ENCODE peak calls at places on chromosome 1, in five cellular contexts. One of them, this sample, is unnamed.

GRCh38 chr1:163056832-163057231 is 12.3 kb upstream of the RGS4 start:
- DNase-seq in GM23248: peak; percentile 75
- DNase-seq in uterus: no peak
- DNase-seq in sigmoid colon: no peak
- DNase-seq in PC-9: no peak
- DNase-seq in this sample: no peak

GRCh38 chr1:190001187-190001586 is 476.5 kb downstream of the BRINP3 start:
- DNase-seq in GM23248: no peak
- DNase-seq in uterus: no peak
- DNase-seq in sigmoid colon: no peak
- DNase-seq in PC-9: no peak
- DNase-seq in this sample: no peak

GRCh38 chr1:50060279-50060678 is 36.5 kb upstream of the AGBL4 start:
- DNase-seq in GM23248: peak; percentile 3
- DNase-seq in uterus: no peak
- DNase-seq in sigmoid colon: no peak
- DNase-seq in PC-9: peak; percentile 85
- DNase-seq in this sample: no peak

GRCh38 chr1:61914823-61915482 is 172.7 kb downstream of the PATJ start:
- DNase-seq in GM23248: no peak
- DNase-seq in uterus: no peak
- DNase-seq in sigmoid colon: no peak
- DNase-seq in PC-9: no peak
- DNase-seq in this sample: no peak

GRCh38 chr1:171219751-171220385 is 28.4 kb upstream of the FMO1 start:
- DNase-seq in GM23248: peak; percentile 68
- DNase-seq in uterus: no peak
- DNase-seq in sigmoid colon: no peak
- DNase-seq in PC-9: no peak
- DNase-seq in this sample: no peak

GRCh38 chr1:246193537-246193936 is 313.5 kb downstream of the SMYD3 start:
- DNase-seq in GM23248: no peak
- DNase-seq in uterus: no peak
- DNase-seq in sigmoid colon: no peak
- DNase-seq in PC-9: no peak
- DNase-seq in this sample: no peak

GRCh38 chr1:55071477-55071876 is 32.1 kb downstream of the PCSK9 start:
- DNase-seq in GM23248: peak; percentile 73
- DNase-seq in uterus: no peak
- DNase-seq in sigmoid colon: no peak
- DNase-seq in PC-9: no peak
- DNase-seq in this sample: no peak

GRCh38 chr1:204837440-204838084 is 33.1 kb upstream of the NFASC start:
- DNase-seq in GM23248: peak; percentile 74
- DNase-seq in uterus: peak; percentile 34
- DNase-seq in sigmoid colon: no peak
- DNase-seq in PC-9: no peak
- DNase-seq in this sample: peak; percentile 40

GRCh38 chr1:54816951-54817350 is 15.8 kb upstream of the TTC22 start:
- DNase-seq in GM23248: no peak
- DNase-seq in uterus: no peak
- DNase-seq in sigmoid colon: no peak
- DNase-seq in PC-9: no peak
- DNase-seq in this sample: no peak

GRCh38 chr1:21139601-21140000 is 37.1 kb downstream of the EIF4G3 start:
- DNase-seq in GM23248: no peak
- DNase-seq in uterus: peak; percentile 21
- DNase-seq in sigmoid colon: no peak
- DNase-seq in PC-9: no peak
- DNase-seq in this sample: no peak

GRCh38 chr1:23178931-23179330 is 10.3 kb upstream of the LUZP1 start:
- DNase-seq in GM23248: peak; percentile 60
- DNase-seq in uterus: no peak
- DNase-seq in sigmoid colon: no peak
- DNase-seq in PC-9: no peak
- DNase-seq in this sample: no peak

GRCh38 chr1:61301824-61302652 is 219.7 kb downstream of the NFIA start:
- DNase-seq in GM23248: peak; percentile 89
- DNase-seq in uterus: no peak
- DNase-seq in sigmoid colon: no peak
- DNase-seq in PC-9: no peak
- DNase-seq in this sample: no peak

GRCh38 chr1:180524915-180525695 is 22.7 kb upstream of the ACBD6 start:
- DNase-seq in GM23248: no peak
- DNase-seq in uterus: no peak
- DNase-seq in sigmoid colon: no peak
- DNase-seq in PC-9: no peak
- DNase-seq in this sample: no peak

GRCh38 chr1:100861379-100861778 is 33.3 kb downstream of the EXTL2 start:
- DNase-seq in GM23248: peak; percentile 81
- DNase-seq in uterus: no peak
- DNase-seq in sigmoid colon: no peak
- DNase-seq in PC-9: no peak
- DNase-seq in this sample: no peak

GRCh38 chr1:154206212-154206611 is at the start of gene CFAP141:
- DNase-seq in GM23248: peak; percentile 35
- DNase-seq in uterus: no peak
- DNase-seq in sigmoid colon: no peak
- DNase-seq in PC-9: peak; percentile 57
- DNase-seq in this sample: no peak

GRCh38 chr1:211635602-211636205 is 39.7 kb downstream of the NEK2 start:
- DNase-seq in GM23248: peak; percentile 45
- DNase-seq in uterus: no peak
- DNase-seq in sigmoid colon: peak; percentile 24
- DNase-seq in PC-9: no peak
- DNase-seq in this sample: no peak

GRCh38 chr1:61011514-61012263 is 70.7 kb upstream of the NFIA start:
- DNase-seq in GM23248: no peak
- DNase-seq in uterus: no peak
- DNase-seq in sigmoid colon: no peak
- DNase-seq in PC-9: no peak
- DNase-seq in this sample: no peak

GRCh38 chr1:13888351-13888996 is 188.5 kb downstream of the PRDM2 start:
- DNase-seq in GM23248: no peak
- DNase-seq in uterus: no peak
- DNase-seq in sigmoid colon: no peak
- DNase-seq in PC-9: no peak
- DNase-seq in this sample: peak; percentile 86

DNA sequence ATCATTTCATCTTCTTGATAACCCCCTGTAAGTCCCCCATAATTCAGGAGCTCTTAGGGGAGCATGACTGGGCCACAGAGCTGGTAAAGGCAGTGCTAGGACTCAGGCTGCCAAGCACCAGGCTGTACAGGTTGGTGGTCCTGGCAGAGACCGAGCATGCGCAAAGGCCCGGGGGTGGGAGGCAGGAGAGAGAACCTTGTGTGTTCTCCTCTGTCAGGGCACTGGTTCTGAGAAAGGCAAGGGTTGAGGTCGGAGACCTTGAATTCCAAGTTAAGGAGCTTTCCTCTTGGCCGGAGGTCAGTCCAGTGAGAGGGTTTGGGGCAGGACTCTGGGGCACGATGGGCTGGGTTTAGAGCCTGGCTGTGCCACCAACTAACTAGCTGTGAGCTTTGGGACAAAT is 23.2 kb downstream of the PADI3 start:
- DNase-seq in GM23248: no peak
- DNase-seq in uterus: no peak
- DNase-seq in sigmoid colon: no peak
- DNase-seq in PC-9: no peak
- DNase-seq in this sample: no peak
- H3K4me3 ChIP-seq in GM23248: no peak overlapping the region
- H3K4me3 ChIP-seq in uterus: no peak overlapping the region
- H3K4me3 ChIP-seq in sigmoid colon: no peak overlapping the region
- H3K4me3 ChIP-seq in PC-9: no peak overlapping the region
- H3K4me3 ChIP-seq in this sample: no peak overlapping the region

GRCh38 chr1:113125469-113125868 is 52.5 kb downstream of the LRIG2 start:
- DNase-seq in GM23248: no peak
- DNase-seq in uterus: no peak
- DNase-seq in sigmoid colon: no peak
- DNase-seq in PC-9: peak; percentile 31
- DNase-seq in this sample: no peak

GRCh38 chr1:113128116-113128515 is 55.1 kb downstream of the LRIG2 start:
- DNase-seq in GM23248: no peak
- DNase-seq in uterus: no peak
- DNase-seq in sigmoid colon: no peak
- DNase-seq in PC-9: peak; percentile 27
- DNase-seq in this sample: no peak

GRCh38 chr1:113124366-113124765 is 51.4 kb downstream of the LRIG2 start:
- DNase-seq in GM23248: no peak
- DNase-seq in uterus: no peak
- DNase-seq in sigmoid colon: no peak
- DNase-seq in PC-9: no peak
- DNase-seq in this sample: no peak

GRCh38 chr1:113123737-113124136 is 50.7 kb downstream of the LRIG2 start:
- DNase-seq in GM23248: peak; percentile 54
- DNase-seq in uterus: no peak
- DNase-seq in sigmoid colon: no peak
- DNase-seq in PC-9: no peak
- DNase-seq in this sample: no peak

DNA sequence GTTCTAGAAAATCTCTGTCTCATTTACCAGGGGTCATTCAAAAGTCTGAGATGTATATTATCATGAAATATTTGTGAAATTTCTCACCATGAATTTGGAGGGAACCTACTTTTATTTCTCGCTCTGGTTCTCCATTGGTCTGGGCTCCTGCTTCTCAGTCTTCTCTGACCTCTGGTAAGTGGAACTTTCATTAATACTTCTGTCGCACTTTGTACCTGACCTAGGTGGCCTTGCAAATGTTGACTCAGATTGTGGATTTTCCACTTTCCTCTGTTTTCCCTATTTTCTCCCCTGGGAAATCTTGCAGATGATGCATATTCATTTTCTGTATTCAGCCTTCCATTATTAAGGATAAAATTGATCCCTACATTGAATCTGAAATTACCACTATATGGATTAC is 53.2 kb downstream of the LRIG2 start:
- DNase-seq in GM23248: no peak
- DNase-seq in uterus: no peak
- DNase-seq in sigmoid colon: no peak
- DNase-seq in PC-9: peak; percentile 12
- DNase-seq in this sample: no peak
- H3K36me3 ChIP-seq in GM23248: peaks cover 54% of the 10 kb centered on the region
- H3K36me3 ChIP-seq in uterus: no peaks in the 10 kb centered on the region
- H3K36me3 ChIP-seq in sigmoid colon: peaks cover 13% of the 10 kb centered on the region
- H3K36me3 ChIP-seq in PC-9: peaks cover 39% of the 10 kb centered on the region
- H3K36me3 ChIP-seq in this sample: peaks cover 13% of the 10 kb centered on the region

DNA sequence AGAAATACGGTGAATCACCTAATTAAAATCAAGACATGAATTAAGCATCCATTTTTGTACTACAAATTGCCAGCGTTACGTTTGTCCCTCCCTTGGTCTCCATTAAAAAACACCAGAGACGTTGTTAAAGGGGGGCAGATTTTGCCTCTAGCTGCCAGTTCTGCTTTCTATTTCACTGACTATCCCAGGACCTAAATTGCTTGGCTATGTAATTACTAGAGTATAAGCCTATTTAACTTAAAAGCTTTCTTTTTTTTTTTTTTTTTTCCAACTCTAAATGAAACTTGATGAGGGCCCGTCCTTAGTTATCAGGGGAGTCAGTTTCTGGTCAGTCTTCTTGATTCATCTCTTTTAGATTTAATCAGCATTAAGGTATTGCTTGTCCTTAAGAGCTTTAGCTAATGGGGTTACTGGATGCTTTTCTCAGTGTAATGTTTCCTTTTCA is 1.1 kb downstream of the LMO4 start:
- DNase-seq in GM23248: peak; percentile 56
- DNase-seq in uterus: no peak
- DNase-seq in sigmoid colon: no peak
- DNase-seq in PC-9: no peak
- DNase-seq in this sample: no peak
- H3K27ac ChIP-seq in GM23248: peak overlapping the region; percentile 96
- H3K27ac ChIP-seq in uterus: peak overlapping the region; percentile 98
- H3K27ac ChIP-seq in sigmoid colon: peak overlapping the region; percentile 97
- H3K27ac ChIP-seq in PC-9: peak overlapping the region; percentile 96
- H3K27ac ChIP-seq in this sample: peak overlapping the region; percentile 93

GRCh38 chr1:70202173-70202758 is 3.1 kb downstream of the LRRC40 start:
- DNase-seq in GM23248: no peak
- DNase-seq in uterus: no peak
- DNase-seq in sigmoid colon: no peak
- DNase-seq in PC-9: no peak
- DNase-seq in this sample: no peak

GRCh38 chr1:70205076-70205436 is 323 bp downstream of the LRRC40 start:
- DNase-seq in GM23248: peak; percentile 41
- DNase-seq in uterus: no peak
- DNase-seq in sigmoid colon: peak; percentile 56
- DNase-seq in PC-9: no peak
- DNase-seq in this sample: no peak

GRCh38 chr1:70204578-70204977 is 801 bp downstream of the LRRC40 start:
- DNase-seq in GM23248: peak; percentile 42
- DNase-seq in uterus: no peak
- DNase-seq in sigmoid colon: no peak
- DNase-seq in PC-9: no peak
- DNase-seq in this sample: no peak

GRCh38 chr1:70205437-70206118 is at the start of gene LRRC40:
- DNase-seq in GM23248: peak; percentile 98
- DNase-seq in uterus: peak; percentile 97
- DNase-seq in sigmoid colon: peak; percentile 95
- DNase-seq in PC-9: peak; percentile 90
- DNase-seq in this sample: peak; percentile 98

DNA sequence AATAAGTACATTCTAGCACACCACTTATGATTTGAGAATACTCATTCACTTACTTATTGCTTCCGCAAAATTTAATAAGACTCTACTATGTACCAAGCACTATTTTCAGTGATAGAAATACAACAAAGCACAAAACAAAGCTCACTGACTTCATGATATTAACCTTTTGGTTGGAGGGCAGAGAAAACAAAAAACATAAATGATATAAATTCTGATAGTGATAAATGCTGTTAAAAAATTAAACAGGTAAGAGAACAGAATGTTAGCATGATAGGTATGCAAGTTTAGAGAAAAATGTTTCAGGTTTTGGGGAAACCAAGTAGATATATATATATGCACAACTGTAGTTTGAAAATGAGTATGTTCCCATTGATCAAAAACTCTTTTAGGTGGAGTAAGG is 1.2 kb downstream of the LRRC40 start:
- DNase-seq in GM23248: no peak
- DNase-seq in uterus: no peak
- DNase-seq in sigmoid colon: no peak
- DNase-seq in PC-9: no peak
- DNase-seq in this sample: no peak
- H3K4me3 ChIP-seq in GM23248: peak overlapping the region; percentile 98
- H3K4me3 ChIP-seq in uterus: no peak overlapping the region
- H3K4me3 ChIP-seq in sigmoid colon: peak overlapping the region; percentile 78
- H3K4me3 ChIP-seq in PC-9: peak overlapping the region; percentile 85
- H3K4me3 ChIP-seq in this sample: no peak overlapping the region

This sample was measured in colonic mucosa.